ENCODE peak calls at places on chromosomes 6 and 20, in four cellular contexts. R is NCI-H1417 treated with DMSO at 0.1 percent for 48 hours, L is AG09319, B is hippocampal formation. M is an unnamed sample.
A peak's percentile ranks its signal among the peaks of the same experiment; 100 is the strongest.

GRCh38 chr20:1462001-1462400 is 4.6 kb downstream of the NSFL1C start:
- DNase-seq in R (no peak), L (no peak), B (no peak), M (no peak)

GRCh38 chr20:19212524-19213502 is at the start of gene SLC24A3:
- DNase-seq in R (no peak), B (peak; percentile 19), L (peak; percentile 12), M (no peak)

GRCh38 chr6:104987218-104987617 is 30.3 kb downstream of the LIN28B start:
- DNase-seq in B (no peak), L (no peak), R (no peak), M (no peak)

GRCh38 chr20:50682947-50683530 is 8.3 kb downstream of the RIPOR3 start:
- DNase-seq in R (no peak), L (no peak), B (no peak), M (no peak)

GRCh38 chr20:24359306-24359705 is 110.1 kb upstream of the SYNDIG1 start:
- DNase-seq in R (no peak), B (no peak), L (no peak), M (no peak)

GRCh38 chr6:140415266-140415665 is 1040.8 kb upstream of the CITED2 start:
- DNase-seq in L (no peak), R (no peak), B (no peak), M (no peak)

GRCh38 chr20:2483504-2483903 is 12.9 kb upstream of the SNRPB start:
- DNase-seq in B (no peak), R (no peak), L (no peak), M (no peak)

GRCh38 chr6:111922454-111923297 is 49.4 kb upstream of the FYN start:
- DNase-seq in B (no peak), L (peak; percentile 38), R (peak; percentile 76), M (no peak)

GRCh38 chr6:110877154-110877564 is 2.6 kb downstream of the AMD1 start:
- DNase-seq in L (no peak), B (no peak), R (no peak), M (no peak)

GRCh38 chr6:134420638-134421181 is 102.8 kb upstream of the SGK1 start:
- DNase-seq in L (no peak), B (no peak), R (no peak), M (no peak)

GRCh38 chr20:24756292-24757025 is 192.6 kb upstream of the CST7 start:
- DNase-seq in L (no peak), R (no peak), B (no peak), M (no peak)

GRCh38 chr20:4949833-4950178 is 51.5 kb downstream of the SLC23A2 start:
- DNase-seq in B (peak; percentile 28), R (no peak), L (no peak), M (no peak)

GRCh38 chr20:46114449-46114848 is 3.7 kb upstream of the CD40 start:
- DNase-seq in L (no peak), B (no peak), R (no peak), M (no peak)